ENCODE peak calls at places on chromosomes 2 and 18, in eight cellular contexts. J is GM10248; X is AG08395; R is WTC11; F is activated T-cell treated with anti-CD3 and anti-CD28 coated beads for 1 hour; Y is stimulated activated CD4-positive, alpha-beta T cell treated with anti-CD3 and anti-CD28 coated beads, Interleukin-4, amount 100 ng/mL, for 24 hours; N is uterus; A is HTR-8/SVneo. U is an unnamed sample.

GRCh38 chr2:213279961-213280360 is 4.3 kb upstream of the SPAG16 start:
- DNase-seq in X (peak), R (no peak), J (no peak), A (no peak), Y (no peak), N (peak), F (no peak), U (no peak)

GRCh38 chr18:77102246-77103040 is 30.1 kb downstream of the MBP start:
- DNase-seq in X (peak), N (no peak), A (no peak), Y (peak), R (no peak), F (no peak), J (peak), U (no peak)

GRCh38 chr2:21042958-21043743 is 722 bp downstream of the APOB start:
- DNase-seq in J (peak), X (peak), R (peak), N (peak), F (peak), Y (peak), A (peak), U (peak)

GRCh38 chr2:95036491-95037289 is 11.2 kb downstream of the MAL start:
- DNase-seq in X (no peak), N (no peak), J (no peak), A (no peak), R (no peak), Y (no peak), F (no peak), U (no peak)

GRCh38 chr2:240250985-240251847 is 110.8 kb upstream of the OTOS start:
- DNase-seq in X (peak), A (peak), R (no peak), F (no peak), J (peak), Y (peak), N (peak), U (peak)

GRCh38 chr2:237351046-237351445 is 62.9 kb downstream of the COL6A3 start:
- DNase-seq in X (no peak), F (no peak), A (no peak), N (no peak), Y (no peak), R (peak), J (no peak), U (no peak)

GRCh38 chr2:51624995-51625394 is 593.1 kb upstream of the NRXN1 start:
- DNase-seq in J (no peak), R (no peak), Y (no peak), F (no peak), N (no peak), A (peak), X (no peak), U (no peak)

GRCh38 chr2:239062743-239063142 is 214.9 kb downstream of the TWIST2 start:
- DNase-seq in F (no peak), X (no peak), A (no peak), R (no peak), N (no peak), J (no peak), Y (no peak), U (no peak)

GRCh38 chr2:22932288-22932687 is 452.7 kb upstream of the KLHL29 start:
- DNase-seq in Y (no peak), J (no peak), R (no peak), X (no peak), N (no peak), A (no peak), F (no peak), U (no peak)

GRCh38 chr2:240436626-240437180 is 1.2 kb downstream of the GPC1 start:
- DNase-seq in N (no peak), Y (no peak), X (no peak), F (no peak), R (no peak), A (no peak), J (no peak), U (no peak)

GRCh38 chr2:177174456-177174855 is 38.1 kb upstream of the HNRNPA3 start:
- DNase-seq in X (peak), R (no peak), N (no peak), F (no peak), Y (no peak), J (no peak), A (no peak), U (no peak)

GRCh38 chr18:62741584-62741983 is 26.2 kb downstream of the PHLPP1 start:
- DNase-seq in A (no peak), R (no peak), J (no peak), N (no peak), F (no peak), X (no peak), Y (no peak), U (no peak)

GRCh38 chr2:54613794-54614257 is 109.6 kb upstream of the EML6 start:
- DNase-seq in J (no peak), R (no peak), Y (no peak), X (no peak), N (no peak), F (no peak), A (no peak), U (peak)

GRCh38 chr2:126825306-126825705 is 73.4 kb upstream of the TEX51 start:
- DNase-seq in N (no peak), R (no peak), X (no peak), J (no peak), Y (no peak), F (no peak), A (no peak), U (no peak)

GRCh38 chr2:246489-247145 is 17.2 kb downstream of the SH3YL1 start:
- DNase-seq in A (peak), F (no peak), J (peak), N (no peak), R (no peak), X (peak), Y (peak), U (peak)

GRCh38 chr2:220789961-220790360 is 782.1 kb downstream of the EPHA4 start:
- DNase-seq in N (no peak), R (no peak), F (no peak), Y (no peak), J (no peak), X (peak), A (peak), U (no peak)

GRCh38 chr2:239551206-239551605 is 150.4 kb upstream of the HDAC4 start:
- DNase-seq in J (no peak), R (no peak), N (no peak), X (no peak), A (no peak), F (no peak), Y (no peak), U (no peak)

GRCh38 chr2:27653397-27653796 is 10.0 kb downstream of the SUPT7L start:
- DNase-seq in A (no peak), Y (no peak), N (no peak), F (no peak), J (no peak), R (no peak), X (no peak), U (no peak)

GRCh38 chr2:169397697-169398096 is 35.4 kb upstream of the LRP2 start:
- DNase-seq in X (no peak), J (no peak), R (no peak), F (no peak), N (no peak), A (peak), Y (no peak), U (peak)

GRCh38 chr2:46122318-46122970 is 174.8 kb upstream of the EPAS1 start:
- DNase-seq in N (no peak), X (no peak), F (no peak), Y (no peak), R (no peak), J (no peak), A (no peak), U (no peak)

GRCh38 chr2:191656792-191657191 is 21.1 kb upstream of the NABP1 start:
- DNase-seq in R (no peak), N (no peak), A (no peak), X (no peak), Y (no peak), J (no peak), F (no peak), U (no peak)

GRCh38 chr2:2840101-2840531 is 509.0 kb upstream of the MYT1L start:
- DNase-seq in F (no peak), R (no peak), Y (no peak), A (no peak), J (no peak), X (no peak), N (peak), U (no peak)

GRCh38 chr2:239326831-239327535 is 73.8 kb downstream of the HDAC4 start:
- DNase-seq in R (no peak), N (no peak), A (no peak), Y (peak), F (peak), J (peak), X (no peak), U (no peak)

GRCh38 chr18:13660510-13660909 is 65.8 kb downstream of the FAM210A start:
- DNase-seq in N (no peak), F (no peak), A (no peak), Y (no peak), X (no peak), J (no peak), R (no peak), U (no peak)

GRCh38 chr2:232950776-232951175 is 62.3 kb downstream of the NGEF start:
- DNase-seq in A (no peak), X (no peak), Y (no peak), R (no peak), J (no peak), F (no peak), N (no peak), U (no peak)

GRCh38 chr2:131756141-131756907 is 228.6 kb downstream of the CCDC74A start:
- DNase-seq in A (no peak), X (no peak), R (no peak), Y (no peak), F (no peak), N (no peak), J (no peak), U (no peak)

GRCh38 chr18:78713726-78714125 is 265.9 kb upstream of the SALL3 start:
- DNase-seq in F (no peak), J (no peak), X (no peak), R (no peak), A (no peak), N (no peak), Y (no peak), U (no peak)

GRCh38 chr2:55902971-55903370 is 20.6 kb downstream of the EFEMP1 start:
- DNase-seq in J (no peak), Y (no peak), R (no peak), F (no peak), X (no peak), N (no peak), A (no peak), U (no peak)

GRCh38 chr2:53512071-53512841 is 255.3 kb upstream of the CHAC2 start:
- DNase-seq in R (no peak), N (no peak), X (peak), A (no peak), F (no peak), J (no peak), Y (no peak), U (no peak)